ENCODE peak calls at places on chromosomes 16 and 17, in nine cellular contexts. One of them, this sample, is unnamed.

GRCh38 chr17:32142857-32143524 is 689 bp downstream of the RHOT1 start:
- DNase-seq in fibroblast of lung: peak
- DNase-seq in progenitor cell of endocrine pancreas: peak
- DNase-seq in RPMI8226: peak
- DNase-seq in endothelial cell: peak
- DNase-seq in central memory CD4-positive, alpha-beta T cell: no peak
- DNase-seq in OCI-LY7: peak
- DNase-seq in tibial artery: peak
- DNase-seq in NCI-H1048: no peak
- DNase-seq in this sample: peak

GRCh38 chr16:67169642-67170167 is 633 bp upstream of the NOL3 start:
- DNase-seq in OCI-LY7: peak
- DNase-seq in endothelial cell: peak
- DNase-seq in tibial artery: no peak
- DNase-seq in NCI-H1048: no peak
- DNase-seq in fibroblast of lung: no peak
- DNase-seq in central memory CD4-positive, alpha-beta T cell: no peak
- DNase-seq in progenitor cell of endocrine pancreas: no peak
- DNase-seq in RPMI8226: no peak
- DNase-seq in this sample: peak

GRCh38 chr17:47254403-47254943 is 846 bp downstream of the ITGB3 start:
- DNase-seq in NCI-H1048: no peak
- DNase-seq in tibial artery: no peak
- DNase-seq in RPMI8226: no peak
- DNase-seq in endothelial cell: no peak
- DNase-seq in central memory CD4-positive, alpha-beta T cell: no peak
- DNase-seq in progenitor cell of endocrine pancreas: no peak
- DNase-seq in fibroblast of lung: peak
- DNase-seq in OCI-LY7: no peak
- DNase-seq in this sample: no peak

GRCh38 chr16:4372578-4373355 is 1.1 kb downstream of the VASN start:
- DNase-seq in progenitor cell of endocrine pancreas: no peak
- DNase-seq in NCI-H1048: no peak
- DNase-seq in OCI-LY7: peak
- DNase-seq in fibroblast of lung: no peak
- DNase-seq in tibial artery: peak
- DNase-seq in central memory CD4-positive, alpha-beta T cell: no peak
- DNase-seq in RPMI8226: no peak
- DNase-seq in endothelial cell: no peak
- DNase-seq in this sample: no peak

GRCh38 chr17:15398291-15398690 is 56.9 kb upstream of the TEKT3 start:
- DNase-seq in endothelial cell: no peak
- DNase-seq in tibial artery: no peak
- DNase-seq in progenitor cell of endocrine pancreas: no peak
- DNase-seq in fibroblast of lung: peak
- DNase-seq in RPMI8226: no peak
- DNase-seq in NCI-H1048: no peak
- DNase-seq in OCI-LY7: no peak
- DNase-seq in central memory CD4-positive, alpha-beta T cell: no peak
- DNase-seq in this sample: no peak

GRCh38 chr17:41339571-41340169 is 11.0 kb downstream of the KRT33A start:
- DNase-seq in central memory CD4-positive, alpha-beta T cell: no peak
- DNase-seq in progenitor cell of endocrine pancreas: no peak
- DNase-seq in endothelial cell: no peak
- DNase-seq in RPMI8226: peak
- DNase-seq in NCI-H1048: no peak
- DNase-seq in fibroblast of lung: no peak
- DNase-seq in tibial artery: no peak
- DNase-seq in OCI-LY7: no peak
- DNase-seq in this sample: no peak

GRCh38 chr16:28494141-28494851 is at the start of gene APOBR:
- DNase-seq in NCI-H1048: no peak
- DNase-seq in endothelial cell: peak
- DNase-seq in RPMI8226: peak
- DNase-seq in fibroblast of lung: no peak
- DNase-seq in central memory CD4-positive, alpha-beta T cell: peak
- DNase-seq in OCI-LY7: peak
- DNase-seq in progenitor cell of endocrine pancreas: no peak
- DNase-seq in tibial artery: no peak
- DNase-seq in this sample: no peak

GRCh38 chr17:8012996-8013640 is 10.7 kb downstream of the GUCY2D start:
- DNase-seq in OCI-LY7: no peak
- DNase-seq in NCI-H1048: no peak
- DNase-seq in endothelial cell: no peak
- DNase-seq in progenitor cell of endocrine pancreas: no peak
- DNase-seq in central memory CD4-positive, alpha-beta T cell: no peak
- DNase-seq in tibial artery: no peak
- DNase-seq in RPMI8226: no peak
- DNase-seq in fibroblast of lung: no peak
- DNase-seq in this sample: no peak

GRCh38 chr17:49878931-49879330 is 31.1 kb upstream of the TAC4 start:
- DNase-seq in tibial artery: no peak
- DNase-seq in NCI-H1048: no peak
- DNase-seq in OCI-LY7: no peak
- DNase-seq in fibroblast of lung: no peak
- DNase-seq in central memory CD4-positive, alpha-beta T cell: no peak
- DNase-seq in progenitor cell of endocrine pancreas: no peak
- DNase-seq in endothelial cell: no peak
- DNase-seq in RPMI8226: no peak
- DNase-seq in this sample: no peak

GRCh38 chr17:82979718-82980117 is 99.7 kb upstream of the METRNL start:
- DNase-seq in endothelial cell: no peak
- DNase-seq in NCI-H1048: no peak
- DNase-seq in central memory CD4-positive, alpha-beta T cell: no peak
- DNase-seq in RPMI8226: no peak
- DNase-seq in OCI-LY7: no peak
- DNase-seq in tibial artery: no peak
- DNase-seq in fibroblast of lung: no peak
- DNase-seq in progenitor cell of endocrine pancreas: no peak
- DNase-seq in this sample: no peak

GRCh38 chr16:83113317-83113716 is 486.5 kb downstream of the CDH13 start:
- DNase-seq in fibroblast of lung: peak
- DNase-seq in endothelial cell: peak
- DNase-seq in progenitor cell of endocrine pancreas: peak
- DNase-seq in OCI-LY7: peak
- DNase-seq in RPMI8226: peak
- DNase-seq in tibial artery: no peak
- DNase-seq in central memory CD4-positive, alpha-beta T cell: no peak
- DNase-seq in NCI-H1048: no peak
- DNase-seq in this sample: peak

GRCh38 chr17:13593757-13594156 is 8.0 kb downstream of the HS3ST3A1 start:
- DNase-seq in RPMI8226: no peak
- DNase-seq in endothelial cell: no peak
- DNase-seq in fibroblast of lung: peak
- DNase-seq in NCI-H1048: no peak
- DNase-seq in OCI-LY7: no peak
- DNase-seq in tibial artery: no peak
- DNase-seq in progenitor cell of endocrine pancreas: no peak
- DNase-seq in central memory CD4-positive, alpha-beta T cell: no peak
- DNase-seq in this sample: no peak

GRCh38 chr16:15509593-15510520 is 75.5 kb downstream of the BMERB1 start:
- DNase-seq in tibial artery: no peak
- DNase-seq in fibroblast of lung: peak
- DNase-seq in central memory CD4-positive, alpha-beta T cell: no peak
- DNase-seq in progenitor cell of endocrine pancreas: no peak
- DNase-seq in NCI-H1048: no peak
- DNase-seq in RPMI8226: no peak
- DNase-seq in OCI-LY7: no peak
- DNase-seq in endothelial cell: no peak
- DNase-seq in this sample: no peak

GRCh38 chr17:20206591-20206990 is 197.4 kb downstream of the SPECC1 start:
- DNase-seq in fibroblast of lung: peak
- DNase-seq in progenitor cell of endocrine pancreas: no peak
- DNase-seq in central memory CD4-positive, alpha-beta T cell: no peak
- DNase-seq in RPMI8226: no peak
- DNase-seq in NCI-H1048: no peak
- DNase-seq in tibial artery: no peak
- DNase-seq in endothelial cell: no peak
- DNase-seq in OCI-LY7: no peak
- DNase-seq in this sample: no peak